ENCODE peak calls at places on chromosomes 5 and 9, in five cellular contexts. P is HEK293T, C is H1, B is NT2/D1, S is GM12878. O is an unnamed sample.

GRCh38 chr9:111034573-111035539 is 3.4 kb downstream of the LPAR1 start:
- DNase-seq in P (no peak), C (no peak), B (no peak), S (no peak), O (no peak)

GRCh38 chr9:109417054-109417453 is 81.1 kb downstream of the PTPN3 start:
- DNase-seq in P (no peak), C (no peak), B (no peak), S (no peak), O (no peak)

GRCh38 chr9:98781588-98782383 is 14.6 kb downstream of the ANKS6 start:
- DNase-seq in P (no peak), C (no peak), B (no peak), S (no peak), O (peak)

GRCh38 chr9:93011114-93011513 is 47.4 kb upstream of the SUSD3 start:
- DNase-seq in P (peak), C (no peak), B (no peak), S (no peak), O (no peak)

GRCh38 chr5:131430794-131431193 is 166.9 kb downstream of the CDC42SE2 start:
- DNase-seq in P (no peak), C (no peak), B (no peak), S (no peak), O (no peak)

GRCh38 chr5:137481596-137481995 is 17.5 kb downstream of the SPOCK1 start:
- DNase-seq in P (no peak), C (no peak), B (no peak), S (no peak), O (no peak)

GRCh38 chr5:157744055-157745011 is 821 bp downstream of the LSM11 start:
- DNase-seq in P (peak), C (no peak), B (no peak), S (no peak), O (no peak)

GRCh38 chr9:91086657-91087563 is 274.8 kb downstream of the AUH start:
- DNase-seq in P (no peak), C (no peak), B (no peak), S (no peak), O (no peak)

GRCh38 chr5:127561254-127561653 is 43.8 kb downstream of the PRRC1 start:
- DNase-seq in P (no peak), C (no peak), B (no peak), S (no peak), O (no peak)

GRCh38 chr5:90473321-90474234 is 993 bp downstream of the MBLAC2 start:
- DNase-seq in P (peak), C (no peak), B (peak), S (no peak), O (peak)

GRCh38 chr9:93650448-93650847 is 74.1 kb downstream of the PHF2 start:
- DNase-seq in P (no peak), C (no peak), B (no peak), S (no peak), O (no peak)

GRCh38 chr9:119968837-119969707 is 599.8 kb upstream of the BRINP1 start:
- DNase-seq in P (peak), C (peak), B (peak), S (no peak), O (peak)

GRCh38 chr9:124257865-124258764 is at the start of gene NEK6:
- DNase-seq in P (peak), C (no peak), B (no peak), S (no peak), O (no peak)

GRCh38 chr5:119945696-119946095 is 316.3 kb downstream of the FAM170A start:
- DNase-seq in P (no peak), C (no peak), B (no peak), S (no peak), O (no peak)

GRCh38 chr5:83470920-83471404 is 582 bp upstream of the VCAN start:
- DNase-seq in P (no peak), C (no peak), B (no peak), S (no peak), O (no peak)

GRCh38 chr5:115179959-115180709 is 10.4 kb upstream of the TRIM36 start:
- DNase-seq in P (peak), C (no peak), B (no peak), S (no peak), O (no peak)

GRCh38 chr9:26746357-26747072 is 146.1 kb downstream of the CAAP1 start:
- DNase-seq in P (no peak), C (peak), B (peak), S (peak), O (peak)

GRCh38 chr9:31950756-31951155 is 433.7 kb upstream of the ACO1 start:
- DNase-seq in P (no peak), C (peak), B (peak), S (no peak), O (no peak)

GRCh38 chr5:179230061-179230461 is 115.2 kb downstream of the ADAMTS2 start:
- DNase-seq in P (no peak), C (no peak), B (no peak), S (no peak), O (no peak)

GRCh38 chr5:133746834-133747233 is 134.5 kb upstream of the FSTL4 start:
- DNase-seq in P (peak), C (no peak), B (no peak), S (no peak), O (peak)

GRCh38 chr5:137997726-137998213 is 35.1 kb downstream of the FAM13B start:
- DNase-seq in P (no peak), C (no peak), B (no peak), S (peak), O (peak)

GRCh38 chr9:105993051-105993854 is 298.9 kb downstream of the TMEM38B start:
- DNase-seq in P (no peak), C (no peak), B (no peak), S (no peak), O (no peak)

GRCh38 chr5:42108468-42108867 is 183.4 kb downstream of the FBXO4 start:
- DNase-seq in P (no peak), C (no peak), B (no peak), S (no peak), O (peak)

GRCh38 chr5:173025651-173026050 is 30.5 kb upstream of the CREBRF start:
- DNase-seq in P (no peak), C (no peak), B (no peak), S (no peak), O (no peak)

GRCh38 chr5:173028811-173029327 is 27.3 kb upstream of the CREBRF start:
- DNase-seq in P (no peak), C (no peak), B (no peak), S (no peak), O (no peak)

GRCh38 chr5:173027905-173028304 is 28.2 kb upstream of the CREBRF start:
- DNase-seq in P (no peak), C (no peak), B (no peak), S (no peak), O (no peak)

GRCh38 chr5:173032730-173033129 is 23.4 kb upstream of the CREBRF start:
- DNase-seq in P (no peak), C (no peak), B (no peak), S (no peak), O (no peak)

GRCh38 chr5:173029499-173029921 is 26.6 kb upstream of the CREBRF start:
- DNase-seq in P (no peak), C (no peak), B (no peak), S (no peak), O (no peak)
- TF ChIP-seq SUZ12 in P (no peak), C (no peak), B (no peak), S (no peak), O (no peak)

GRCh38 chr9:126431112-126431742 is 104.6 kb downstream of the MVB12B start:
- DNase-seq in P (no peak), C (no peak), B (no peak), S (no peak), O (no peak)
- TF ChIP-seq SUZ12 in P (no peak), C (no peak), B (no peak), S (no peak), O (no peak)

GRCh38 chr5:22473865-22474264 is 379.3 kb downstream of the CDH12 start:
- DNase-seq in P (no peak), C (no peak), B (no peak), S (no peak), O (no peak)
- TF ChIP-seq SUZ12 in P (no peak), C (no peak), B (no peak), S (no peak), O (no peak)

GRCh38 chr5:102815560-102816324 is 60.6 kb downstream of the PAM start:
- DNase-seq in P (no peak), C (no peak), B (no peak), S (no peak), O (no peak)
- TF ChIP-seq SUZ12 in P (no peak), C (no peak), B (no peak), S (no peak), O (no peak)

GRCh38 chr5:79821-80220 is 12.1 kb upstream of the PLEKHG4B start:
- DNase-seq in P (no peak), C (no peak), B (no peak), S (no peak), O (no peak)

GRCh38 chr5:82092-82491 is 9.9 kb upstream of the PLEKHG4B start:
- DNase-seq in P (no peak), C (peak), B (peak), S (no peak), O (peak)

GRCh38 chr5:83029-83428 is 8.9 kb upstream of the PLEKHG4B start:
- DNase-seq in P (no peak), C (no peak), B (no peak), S (no peak), O (no peak)

GRCh38 chr5:82570-82969 is 9.4 kb upstream of the PLEKHG4B start:
- DNase-seq in P (no peak), C (no peak), B (no peak), S (no peak), O (no peak)

DNA sequence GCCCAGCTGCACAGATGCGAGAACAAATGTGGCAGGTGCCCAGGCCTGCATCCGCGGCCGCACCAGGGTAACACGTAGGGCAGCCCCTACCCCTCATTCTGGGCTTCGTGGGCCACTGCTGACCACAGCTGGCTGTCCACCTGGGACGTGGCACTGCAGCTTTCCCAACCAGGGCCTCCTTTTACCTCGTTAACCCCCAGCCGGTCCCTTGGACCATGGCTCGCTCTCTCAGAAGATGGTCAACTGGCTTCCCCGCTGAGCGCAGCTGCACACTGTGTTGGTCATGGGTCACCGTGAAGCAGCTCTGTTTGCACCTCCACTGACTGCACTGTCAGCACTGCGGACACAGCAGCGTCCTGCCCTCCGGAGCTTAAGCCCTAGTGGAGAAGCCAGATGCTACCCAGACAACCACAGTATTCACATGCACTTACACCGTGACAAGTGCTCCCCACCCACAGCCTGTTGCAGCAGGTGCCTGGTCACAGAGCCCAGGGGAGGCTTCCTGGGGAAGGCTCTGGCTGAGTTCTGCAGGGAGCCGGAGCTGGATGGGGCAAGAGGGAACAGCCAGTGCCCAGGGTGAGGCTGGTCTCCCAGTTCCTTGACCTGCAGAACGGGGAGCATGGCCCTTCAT is 10.5 kb upstream of the PLEKHG4B start:
- DNase-seq in P (no peak), C (no peak), B (no peak), S (no peak), O (no peak)
- TF ChIP-seq SUZ12 in P (no peak), C (no peak), B (no peak), S (no peak), O (no peak)

DNA sequence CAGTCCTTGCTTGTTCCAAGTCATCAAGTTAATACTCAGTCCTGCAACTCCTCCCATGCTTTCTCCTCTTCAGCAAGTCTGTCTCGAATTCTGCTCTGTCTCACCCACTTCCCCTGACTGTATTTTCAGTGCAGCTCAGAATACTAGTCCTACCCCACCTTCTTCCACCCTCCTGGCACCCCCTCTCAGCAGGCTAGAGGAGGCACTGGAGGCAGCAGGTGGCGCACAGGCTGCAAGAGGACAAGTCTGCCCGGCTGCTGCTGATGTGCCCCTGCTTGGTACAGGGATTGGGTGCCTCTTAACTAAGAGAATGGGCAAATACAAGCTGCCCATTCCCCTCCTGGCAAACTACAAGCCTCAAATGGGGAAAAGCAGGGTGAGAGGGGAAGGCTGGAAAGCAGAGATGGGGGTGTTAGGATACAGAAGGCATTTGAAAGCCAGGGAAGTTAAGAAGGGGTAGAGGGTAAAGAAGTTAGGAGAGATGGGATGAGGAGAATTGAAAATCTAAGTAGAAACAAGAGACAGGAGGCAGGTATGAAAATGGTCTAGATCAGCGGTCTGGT is 5.0 kb downstream of the TLN1 start:
- DNase-seq in P (no peak), C (no peak), B (no peak), S (no peak), O (peak)
- TF ChIP-seq SUZ12 in P (no peak), C (no peak), B (no peak), S (no peak), O (no peak)

GRCh38 chr5:44641820-44642219 is 166.9 kb upstream of the MRPS30 start:
- DNase-seq in P (no peak), C (no peak), B (no peak), S (no peak), O (no peak)
- TF ChIP-seq SUZ12 in P (no peak), C (no peak), B (no peak), S (no peak), O (no peak)

DNA sequence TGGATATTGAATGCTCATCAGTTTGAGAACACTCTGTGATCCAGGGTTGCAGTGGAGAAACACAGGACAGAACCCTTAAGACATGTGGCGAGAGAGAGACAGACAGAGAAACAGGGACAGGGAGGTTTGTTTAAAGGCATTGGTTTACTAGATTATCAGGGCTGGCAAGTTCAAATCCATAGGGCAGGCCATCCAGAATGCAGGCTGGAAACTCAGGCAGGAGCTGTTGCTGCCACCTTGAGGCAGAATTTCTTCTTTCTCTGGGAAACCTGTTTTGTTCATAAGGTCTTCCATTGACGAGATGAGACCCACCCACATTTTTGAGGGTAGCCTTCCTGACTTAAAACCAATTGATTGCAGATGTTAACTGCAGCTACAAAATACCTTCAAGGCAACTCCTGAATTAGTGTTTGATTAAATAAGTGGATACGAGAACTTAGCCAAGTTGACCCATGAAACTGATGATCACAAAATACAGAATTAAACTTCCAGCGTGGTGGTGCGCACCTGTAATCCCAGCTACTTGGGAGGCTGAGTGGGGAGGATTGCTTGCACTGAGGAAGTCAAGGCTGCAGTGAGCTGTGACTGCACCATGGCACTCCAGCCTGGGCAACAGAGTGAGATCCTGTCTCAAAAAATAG is 55.9 kb downstream of the NSUN2 start:
- DNase-seq in P (peak), C (no peak), B (peak), S (peak), O (peak)
- TF ChIP-seq SUZ12 in P (no peak), C (no peak), B (no peak), S (no peak), O (no peak)

GRCh38 chr9:2427016-2427891 is 194.3 kb upstream of the VLDLR start:
- DNase-seq in P (no peak), C (no peak), B (no peak), S (no peak), O (no peak)
- TF ChIP-seq SUZ12 in P (no peak), C (no peak), B (no peak), S (no peak), O (no peak)

GRCh38 chr5:124888050-124888506 is 141.6 kb upstream of the ZNF608 start:
- DNase-seq in P (peak), C (no peak), B (no peak), S (no peak), O (peak)
- TF ChIP-seq SUZ12 in P (no peak), C (no peak), B (no peak), S (no peak), O (no peak)